ENCODE peak calls at places on chromosomes 16 and 17, in nine cellular contexts. Z is activated B cell treated with CpG ODN at 0.5 μM for 24 hours; E is activated CD4-positive, CD25-positive, alpha-beta regulatory T cell treated with anti-CD3 and anti-CD28 coated beads, Interleukin-2, amount 50 U/mL, for 16 hours; N is lower leg skin; H is uterus; S is activated naive CD4-positive, alpha-beta T cell; X is amniotic stem cell; G is NCI-H1436; C is T-helper 9 cell. Q is an unnamed sample.
A peak's percentile ranks its signal among the peaks of the same experiment; 100 is the strongest.

GRCh38 chr17:20908373-20909273 is 134.2 kb downstream of the USP22 start:
- DNase-seq in Z (peak; percentile 74), C (peak; percentile 53), N (peak; percentile 96), S (peak; percentile 42), H (peak; percentile 85), X (no peak), G (peak; percentile 93), E (peak; percentile 32), Q (peak; percentile 64)

GRCh38 chr17:6753006-6753445 is 2.8 kb upstream of the XAF1 start:
- DNase-seq in S (no peak), H (peak; percentile 70), Z (no peak), G (no peak), N (peak; percentile 90), E (no peak), X (peak; percentile 35), C (no peak), Q (peak; percentile 87)

GRCh38 chr16:19167710-19168172 is 299 bp upstream of the SYT17 start:
- DNase-seq in G (peak; percentile 78), X (peak; percentile 21), H (peak; percentile 25), E (no peak), S (no peak), C (no peak), Z (peak; percentile 69), N (peak; percentile 91), Q (peak; percentile 69)

GRCh38 chr16:19118938-19119431 is 5.2 kb downstream of the ITPRIPL2 start:
- DNase-seq in S (no peak), G (no peak), N (no peak), E (no peak), Z (no peak), H (peak; percentile 78), C (no peak), X (peak; percentile 84), Q (peak; percentile 98)

GRCh38 chr17:18851206-18851605 is 6.7 kb upstream of the PRPSAP2 start:
- DNase-seq in E (no peak), Z (no peak), H (no peak), S (no peak), G (no peak), N (no peak), X (no peak), C (no peak), Q (no peak)

GRCh38 chr17:80941743-80942211 is 49.9 kb upstream of the CHMP6 start:
- DNase-seq in C (no peak), G (no peak), H (peak; percentile 65), Z (no peak), N (no peak), S (no peak), E (no peak), X (no peak), Q (no peak)

GRCh38 chr17:43701318-43701743 is 39.6 kb upstream of the MEOX1 start:
- DNase-seq in X (peak; percentile 55), H (no peak), N (no peak), E (no peak), G (no peak), C (no peak), S (no peak), Z (no peak), Q (peak; percentile 91)

GRCh38 chr17:41697122-41697962 is 8.7 kb downstream of the EIF1 start:
- DNase-seq in N (peak; percentile 94), Z (no peak), E (no peak), X (no peak), H (peak; percentile 83), C (no peak), S (no peak), G (no peak), Q (peak; percentile 56)

GRCh38 chr17:56548661-56549060 is 44.8 kb upstream of the NOG start:
- DNase-seq in X (no peak), E (no peak), G (no peak), Z (no peak), C (no peak), H (no peak), S (no peak), N (no peak), Q (no peak)

GRCh38 chr17:32191306-32191705 is 49.0 kb downstream of the RHOT1 start:
- DNase-seq in X (no peak), G (no peak), S (no peak), N (no peak), E (no peak), H (no peak), Z (no peak), C (no peak), Q (peak; percentile 38)

GRCh38 chr17:29954405-29954804 is 13.0 kb downstream of the EFCAB5 start:
- DNase-seq in S (no peak), N (no peak), Z (no peak), G (no peak), E (no peak), H (no peak), C (no peak), X (no peak), Q (no peak)

GRCh38 chr17:81964081-81964849 is 3.3 kb upstream of the NOTUM start:
- DNase-seq in E (no peak), X (no peak), Z (no peak), N (no peak), H (no peak), C (no peak), S (no peak), G (no peak), Q (no peak)

GRCh38 chr17:82449136-82449882 is 1.2 kb downstream of the CYBC1 start:
- DNase-seq in G (peak; percentile 96), N (no peak), S (peak; percentile 42), H (no peak), Z (peak; percentile 86), C (peak; percentile 67), X (no peak), E (peak; percentile 38), Q (no peak)

GRCh38 chr17:80990921-80991644 is 558 bp upstream of the CHMP6 start:
- DNase-seq in G (no peak), S (no peak), N (peak; percentile 82), H (no peak), E (no peak), Z (no peak), X (no peak), C (no peak), Q (no peak)

GRCh38 chr17:46158323-46159296 is 34.6 kb downstream of the KANSL1 start:
- DNase-seq in E (no peak), G (no peak), N (no peak), C (no peak), Z (no peak), X (no peak), S (no peak), H (no peak), Q (no peak)

GRCh38 chr16:57894390-57895080 is 76.4 kb downstream of the CNGB1 start:
- DNase-seq in C (no peak), G (no peak), S (no peak), H (no peak), N (no peak), X (no peak), Z (no peak), E (no peak), Q (no peak)

GRCh38 chr17:80650751-80651173 is 106.1 kb downstream of the RPTOR start:
- DNase-seq in N (no peak), C (no peak), S (no peak), X (no peak), Z (no peak), G (no peak), H (no peak), E (no peak), Q (peak; percentile 18)

GRCh38 chr17:3669548-3669947 is 936 bp downstream of the EMC6 start:
- DNase-seq in C (no peak), H (no peak), G (no peak), Z (no peak), E (no peak), N (no peak), X (no peak), S (no peak), Q (no peak)

GRCh38 chr17:81031571-81032550 is 3.1 kb upstream of the BAIAP2 start:
- DNase-seq in H (no peak), X (no peak), C (no peak), G (no peak), N (no peak), S (no peak), E (no peak), Z (no peak), Q (no peak)

GRCh38 chr17:41870097-41870496 is 4.9 kb upstream of the KLHL11 start:
- DNase-seq in X (no peak), Z (no peak), E (no peak), S (no peak), C (no peak), H (no peak), G (no peak), N (no peak), Q (no peak)

GRCh38 chr17:10649031-10649430 is 8.1 kb downstream of the MYH3 start:
- DNase-seq in Z (no peak), H (no peak), X (no peak), N (no peak), C (no peak), S (no peak), G (no peak), E (no peak), Q (peak; percentile 55)

GRCh38 chr17:77441130-77441920 is 300.6 kb downstream of the SEC14L1 start:
- DNase-seq in Z (peak; percentile 75), X (no peak), G (peak; percentile 38), N (no peak), S (no peak), E (peak; percentile 60), H (no peak), C (peak; percentile 64), Q (no peak)

GRCh38 chr16:71796501-71796900 is 12.1 kb downstream of the AP1G1 start:
- DNase-seq in S (no peak), X (no peak), G (no peak), C (no peak), H (no peak), N (no peak), E (no peak), Z (no peak), Q (no peak)

GRCh38 chr16:87320510-87321227 is 3.5 kb upstream of the C16orf95 start:
- DNase-seq in G (no peak), N (no peak), X (no peak), Z (no peak), C (no peak), H (no peak), S (no peak), E (no peak), Q (no peak)

GRCh38 chr17:42691021-42691545 is 8.8 kb downstream of the CNTNAP1 start:
- DNase-seq in C (no peak), E (no peak), H (no peak), G (no peak), X (no peak), S (no peak), Z (no peak), N (no peak), Q (no peak)

GRCh38 chr17:1491406-1492248 is 859 bp downstream of the MYO1C start:
- DNase-seq in C (peak; percentile 38), S (no peak), E (no peak), Z (peak; percentile 66), N (peak; percentile 89), H (peak; percentile 63), X (peak; percentile 37), G (peak; percentile 8), Q (peak; percentile 39)

GRCh38 chr16:27367463-27368357 is 34.3 kb upstream of the IL21R start:
- DNase-seq in E (peak; percentile 70), X (peak; percentile 26), Z (peak; percentile 76), H (peak; percentile 84), C (peak; percentile 82), S (peak; percentile 74), N (peak; percentile 97), G (peak; percentile 45), Q (peak; percentile 69)

GRCh38 chr16:4927661-4928060 is 9.3 kb downstream of the PPL start:
- DNase-seq in Z (no peak), E (no peak), G (no peak), S (no peak), N (no peak), H (no peak), C (no peak), X (no peak), Q (no peak)

GRCh38 chr17:40015005-40015997 is at the start of gene CSF3:
- DNase-seq in N (no peak), G (no peak), Z (no peak), S (no peak), C (no peak), X (no peak), H (peak; percentile 71), E (no peak), Q (no peak)

GRCh38 chr16:53457670-53458069 is 23.4 kb downstream of the RBL2 start:
- DNase-seq in Z (no peak), H (no peak), S (no peak), C (peak; percentile 46), E (peak; percentile 59), N (no peak), X (no peak), G (no peak), Q (peak; percentile 30)

GRCh38 chr16:88619859-88620655 is 18.3 kb upstream of the IL17C start:
- DNase-seq in S (no peak), C (peak; percentile 68), H (no peak), N (no peak), X (no peak), E (peak; percentile 57), Z (no peak), G (no peak), Q (peak; percentile 93)

Q was measured in iris pigment epithelial cell.